ENCODE peak calls at places on chromosomes 16 and 17, in nine cellular contexts. P is cortex of kidney; L is NCI-H1105; K is cardiac fibroblast; A is midbrain; R is stimulated activated CD4-positive, alpha-beta T cell treated with anti-CD3 and anti-CD28 coated beads, Interleukin-2, amount 100 ng/mL, for 4 hours; U is SK-N-DZ; S is NCI-H187; Y is NAMALWA. V is an unnamed sample.

GRCh38 chr16:67394271-67395104 is 1.2 kb upstream of the TPPP3 start:
- DNase-seq in U (no peak), S (peak; percentile 10), K (no peak), L (no peak), Y (no peak), A (no peak), P (no peak), R (no peak), V (peak; percentile 61)

GRCh38 chr17:40062347-40063033 is at the start of gene THRA:
- DNase-seq in R (peak; percentile 55), A (no peak), Y (peak; percentile 69), S (no peak), P (no peak), U (no peak), K (peak; percentile 64), L (peak; percentile 39), V (peak; percentile 59)

GRCh38 chr17:38510424-38511125 is 82.3 kb downstream of the ARHGAP23 start:
- DNase-seq in P (no peak), U (peak; percentile 45), K (peak; percentile 55), A (no peak), Y (no peak), L (no peak), S (no peak), R (no peak), V (peak; percentile 78)

GRCh38 chr16:1996175-1996574 is 6.4 kb downstream of the SYNGR3 start:
- DNase-seq in R (no peak), A (no peak), U (no peak), K (no peak), Y (no peak), L (no peak), P (no peak), S (no peak), V (no peak)

GRCh38 chr17:77392376-77393273 is 251.9 kb downstream of the SEC14L1 start:
- DNase-seq in R (no peak), L (no peak), Y (no peak), S (no peak), U (no peak), K (peak; percentile 46), P (no peak), A (peak; percentile 29), V (no peak)

GRCh38 chr17:4739122-4740024 is at the start of the genes CXCL16 and ZMYND15:
- DNase-seq in A (no peak), Y (peak; percentile 52), R (peak; percentile 44), U (no peak), K (peak; percentile 45), S (no peak), P (no peak), L (peak; percentile 31), V (peak; percentile 74)

GRCh38 chr16:55842369-55843104 is 9.6 kb upstream of the CES1 start:
- DNase-seq in P (no peak), R (peak; percentile 2), Y (peak; percentile 60), U (peak; percentile 45), L (peak; percentile 47), K (peak; percentile 64), A (peak; percentile 56), S (no peak), V (peak; percentile 61)

GRCh38 chr17:67456889-67457288 is 79.8 kb downstream of the PITPNC1 start:
- DNase-seq in S (no peak), A (no peak), R (no peak), L (no peak), Y (no peak), U (no peak), P (no peak), K (no peak), V (no peak)

GRCh38 chr17:7721612-7722011 is 4.1 kb downstream of the DNAH2 start:
- DNase-seq in K (no peak), Y (no peak), S (no peak), P (no peak), L (no peak), U (no peak), R (no peak), A (no peak), V (no peak)

GRCh38 chr17:51647873-51648272 is 387.5 kb downstream of the UTP18 start:
- DNase-seq in Y (no peak), U (no peak), K (no peak), P (no peak), R (no peak), A (no peak), S (no peak), L (no peak), V (peak; percentile 6)

GRCh38 chr16:9092963-9093477 is 1.6 kb downstream of the HAPSTR1 start:
- DNase-seq in K (no peak), S (no peak), R (no peak), Y (peak; percentile 67), U (peak; percentile 18), L (peak; percentile 9), P (no peak), A (no peak), V (no peak)

GRCh38 chr17:2027528-2028233 is 2.3 kb upstream of the DPH1 start:
- DNase-seq in A (no peak), L (no peak), S (no peak), R (no peak), Y (no peak), U (no peak), K (peak; percentile 27), P (no peak), V (no peak)

GRCh38 chr16:15427648-15428239 is 6.6 kb upstream of the BMERB1 start:
- DNase-seq in A (peak; percentile 55), R (peak; percentile 33), U (peak; percentile 68), P (no peak), K (peak; percentile 87), Y (peak; percentile 56), S (peak; percentile 11), L (peak; percentile 83), V (peak; percentile 58)

GRCh38 chr17:79647456-79647915 is 36.6 kb upstream of the RBFOX3 start:
- DNase-seq in R (no peak), K (no peak), P (no peak), U (no peak), L (no peak), A (no peak), Y (no peak), S (no peak), V (no peak)